ENCODE peak calls at places on chromosomes 6 and 20, in six cellular contexts. B, X, O, G, F and S are unnamed samples.

GRCh38 chr6:166386111-166386510 is 3.4 kb upstream of the MPC1 start:
- DNase-seq in F (no peak), O (no peak), B (no peak), G (no peak), X (no peak), S (no peak)

GRCh38 chr6:95233879-95234278 is 343.5 kb upstream of the MANEA start:
- DNase-seq in O (no peak), G (no peak), B (no peak), F (no peak), X (no peak), S (no peak)

GRCh38 chr6:157443066-157443800 is 62.2 kb downstream of the ZDHHC14 start:
- DNase-seq in F (peak; percentile 38), X (no peak), O (no peak), G (no peak), B (no peak), S (no peak)

GRCh38 chr20:58017237-58017969 is 211.1 kb downstream of the ANKRD60 start:
- DNase-seq in O (no peak), F (no peak), G (peak; percentile 81), B (no peak), X (no peak), S (no peak)

GRCh38 chr6:65116326-65116725 is 590.7 kb downstream of the EYS start:
- DNase-seq in X (no peak), B (no peak), O (no peak), F (no peak), G (no peak), S (no peak)

GRCh38 chr20:63939061-63939935 is 16.9 kb downstream of the UCKL1 start:
- DNase-seq in X (no peak), B (no peak), O (no peak), F (no peak), G (no peak), S (no peak)

GRCh38 chr6:3766219-3766618 is 14.7 kb upstream of the PXDC1 start:
- DNase-seq in G (no peak), X (no peak), O (peak; percentile 75), F (peak; percentile 59), B (no peak), S (no peak)

GRCh38 chr6:75863001-75863400 is 114.0 kb downstream of the MYO6 start:
- DNase-seq in B (no peak), O (no peak), G (no peak), F (no peak), X (no peak), S (no peak)

GRCh38 chr20:45459606-45460005 is 9.9 kb upstream of the WFDC2 start:
- DNase-seq in F (peak; percentile 7), O (no peak), G (no peak), B (no peak), X (no peak), S (no peak)

GRCh38 chr20:48171626-48172025 is 386.3 kb upstream of the SULF2 start:
- DNase-seq in G (no peak), X (no peak), O (no peak), B (no peak), F (no peak), S (no peak)

GRCh38 chr20:62606551-62607201 is 35.6 kb upstream of the SLCO4A1 start:
- DNase-seq in G (no peak), O (no peak), X (no peak), F (peak; percentile 74), B (no peak), S (no peak)